ENCODE peak calls at places on chromosomes 6 and 20, in nine cellular contexts. One of them, this sample, is unnamed.

GRCh38 chr6:157240059-157240959 is 83.0 kb downstream of the TMEM242 start:
- DNase-seq in prostate gland: peak; percentile 61
- DNase-seq in body of pancreas: peak; percentile 55
- DNase-seq in BE2C: no peak
- DNase-seq in tibial nerve: peak; percentile 46
- DNase-seq in cardiac muscle cell: peak; percentile 38
- DNase-seq in hepatocyte: peak; percentile 62
- DNase-seq in bronchial epithelial cell: no peak
- DNase-seq in ovary: peak; percentile 82
- DNase-seq in this sample: peak; percentile 90

GRCh38 chr6:66481216-66481615 is 774.2 kb upstream of the EYS start:
- DNase-seq in prostate gland: no peak
- DNase-seq in body of pancreas: no peak
- DNase-seq in BE2C: no peak
- DNase-seq in tibial nerve: no peak
- DNase-seq in cardiac muscle cell: no peak
- DNase-seq in hepatocyte: no peak
- DNase-seq in bronchial epithelial cell: no peak
- DNase-seq in ovary: no peak
- DNase-seq in this sample: no peak

GRCh38 chr6:170459451-170459850 is 93.7 kb downstream of the PSMB1 start:
- DNase-seq in prostate gland: no peak
- DNase-seq in body of pancreas: no peak
- DNase-seq in BE2C: no peak
- DNase-seq in tibial nerve: no peak
- DNase-seq in cardiac muscle cell: peak; percentile 58
- DNase-seq in hepatocyte: no peak
- DNase-seq in bronchial epithelial cell: peak; percentile 17
- DNase-seq in ovary: no peak
- DNase-seq in this sample: no peak

GRCh38 chr20:37411408-37412306 is 65.7 kb downstream of the SRC start:
- DNase-seq in prostate gland: no peak
- DNase-seq in body of pancreas: no peak
- DNase-seq in BE2C: no peak
- DNase-seq in tibial nerve: no peak
- DNase-seq in cardiac muscle cell: peak; percentile 15
- DNase-seq in hepatocyte: no peak
- DNase-seq in bronchial epithelial cell: no peak
- DNase-seq in ovary: no peak
- DNase-seq in this sample: no peak

GRCh38 chr20:32972181-32973076 is 31.8 kb downstream of the SUN5 start:
- DNase-seq in prostate gland: no peak
- DNase-seq in body of pancreas: no peak
- DNase-seq in BE2C: no peak
- DNase-seq in tibial nerve: no peak
- DNase-seq in cardiac muscle cell: no peak
- DNase-seq in hepatocyte: no peak
- DNase-seq in bronchial epithelial cell: no peak
- DNase-seq in ovary: no peak
- DNase-seq in this sample: no peak

GRCh38 chr6:149513915-149514314 is 29.1 kb upstream of the ZC3H12D start:
- DNase-seq in prostate gland: no peak
- DNase-seq in body of pancreas: no peak
- DNase-seq in BE2C: no peak
- DNase-seq in tibial nerve: no peak
- DNase-seq in cardiac muscle cell: peak; percentile 23
- DNase-seq in hepatocyte: no peak
- DNase-seq in bronchial epithelial cell: no peak
- DNase-seq in ovary: no peak
- DNase-seq in this sample: no peak

GRCh38 chr20:50346372-50347347 is 156.0 kb downstream of the CEBPB start:
- DNase-seq in prostate gland: peak; percentile 84
- DNase-seq in body of pancreas: peak; percentile 80
- DNase-seq in BE2C: peak; percentile 84
- DNase-seq in tibial nerve: peak; percentile 80
- DNase-seq in cardiac muscle cell: peak; percentile 94
- DNase-seq in hepatocyte: peak; percentile 68
- DNase-seq in bronchial epithelial cell: peak; percentile 56
- DNase-seq in ovary: peak; percentile 85
- DNase-seq in this sample: peak; percentile 91

GRCh38 chr6:22087960-22088716 is 208.7 kb downstream of the PRL start:
- DNase-seq in prostate gland: no peak
- DNase-seq in body of pancreas: no peak
- DNase-seq in BE2C: no peak
- DNase-seq in tibial nerve: no peak
- DNase-seq in cardiac muscle cell: no peak
- DNase-seq in hepatocyte: no peak
- DNase-seq in bronchial epithelial cell: no peak
- DNase-seq in ovary: no peak
- DNase-seq in this sample: no peak

GRCh38 chr20:2248837-2249236 is 47.0 kb upstream of the TGM3 start:
- DNase-seq in prostate gland: no peak
- DNase-seq in body of pancreas: no peak
- DNase-seq in BE2C: no peak
- DNase-seq in tibial nerve: no peak
- DNase-seq in cardiac muscle cell: no peak
- DNase-seq in hepatocyte: no peak
- DNase-seq in bronchial epithelial cell: no peak
- DNase-seq in ovary: no peak
- DNase-seq in this sample: no peak

GRCh38 chr6:136148051-136148450 is 102.1 kb downstream of the MTFR2 start:
- DNase-seq in prostate gland: no peak
- DNase-seq in body of pancreas: no peak
- DNase-seq in BE2C: no peak
- DNase-seq in tibial nerve: no peak
- DNase-seq in cardiac muscle cell: no peak
- DNase-seq in hepatocyte: no peak
- DNase-seq in bronchial epithelial cell: no peak
- DNase-seq in ovary: no peak
- DNase-seq in this sample: no peak

GRCh38 chr6:130076512-130076911 is 58.1 kb downstream of the L3MBTL3 start:
- DNase-seq in prostate gland: no peak
- DNase-seq in body of pancreas: no peak
- DNase-seq in BE2C: no peak
- DNase-seq in tibial nerve: no peak
- DNase-seq in cardiac muscle cell: no peak
- DNase-seq in hepatocyte: peak; percentile 9
- DNase-seq in bronchial epithelial cell: peak; percentile 9
- DNase-seq in ovary: no peak
- DNase-seq in this sample: no peak

GRCh38 chr6:151452750-151453427 is 963 bp upstream of the RMND1 start:
- DNase-seq in prostate gland: peak; percentile 11
- DNase-seq in body of pancreas: peak; percentile 53
- DNase-seq in BE2C: peak; percentile 54
- DNase-seq in tibial nerve: no peak
- DNase-seq in cardiac muscle cell: peak; percentile 33
- DNase-seq in hepatocyte: peak; percentile 24
- DNase-seq in bronchial epithelial cell: peak; percentile 54
- DNase-seq in ovary: peak; percentile 52
- DNase-seq in this sample: peak; percentile 57

GRCh38 chr6:113907107-113907506 is 50.0 kb downstream of the MARCKS start:
- DNase-seq in prostate gland: no peak
- DNase-seq in body of pancreas: no peak
- DNase-seq in BE2C: no peak
- DNase-seq in tibial nerve: no peak
- DNase-seq in cardiac muscle cell: peak; percentile 65
- DNase-seq in hepatocyte: no peak
- DNase-seq in bronchial epithelial cell: no peak
- DNase-seq in ovary: no peak
- DNase-seq in this sample: no peak

GRCh38 chr6:160391419-160392116 is 43.4 kb downstream of the SLC22A3 start:
- DNase-seq in prostate gland: no peak
- DNase-seq in body of pancreas: no peak
- DNase-seq in BE2C: no peak
- DNase-seq in tibial nerve: no peak
- DNase-seq in cardiac muscle cell: peak; percentile 80
- DNase-seq in hepatocyte: peak; percentile 85
- DNase-seq in bronchial epithelial cell: peak; percentile 95
- DNase-seq in ovary: no peak
- DNase-seq in this sample: no peak

GRCh38 chr6:157647261-157647915 is 175.7 kb upstream of the SNX9 start:
- DNase-seq in prostate gland: no peak
- DNase-seq in body of pancreas: no peak
- DNase-seq in BE2C: no peak
- DNase-seq in tibial nerve: no peak
- DNase-seq in cardiac muscle cell: no peak
- DNase-seq in hepatocyte: no peak
- DNase-seq in bronchial epithelial cell: no peak
- DNase-seq in ovary: no peak
- DNase-seq in this sample: no peak

GRCh38 chr6:27287751-27288135 is 24.3 kb downstream of the POM121L2 start:
- DNase-seq in prostate gland: no peak
- DNase-seq in body of pancreas: no peak
- DNase-seq in BE2C: no peak
- DNase-seq in tibial nerve: no peak
- DNase-seq in cardiac muscle cell: no peak
- DNase-seq in hepatocyte: no peak
- DNase-seq in bronchial epithelial cell: no peak
- DNase-seq in ovary: no peak
- DNase-seq in this sample: no peak

GRCh38 chr6:44395501-44395900 is 8.0 kb downstream of the CDC5L start:
- DNase-seq in prostate gland: no peak
- DNase-seq in body of pancreas: no peak
- DNase-seq in BE2C: no peak
- DNase-seq in tibial nerve: no peak
- DNase-seq in cardiac muscle cell: no peak
- DNase-seq in hepatocyte: no peak
- DNase-seq in bronchial epithelial cell: no peak
- DNase-seq in ovary: no peak
- DNase-seq in this sample: no peak

GRCh38 chr6:44400572-44400971 is 13.1 kb downstream of the CDC5L start:
- DNase-seq in prostate gland: no peak
- DNase-seq in body of pancreas: no peak
- DNase-seq in BE2C: no peak
- DNase-seq in tibial nerve: no peak
- DNase-seq in cardiac muscle cell: no peak
- DNase-seq in hepatocyte: no peak
- DNase-seq in bronchial epithelial cell: no peak
- DNase-seq in ovary: no peak
- DNase-seq in this sample: no peak

GRCh38 chr6:44397424-44398169 is 10.1 kb downstream of the CDC5L start:
- DNase-seq in prostate gland: no peak
- DNase-seq in body of pancreas: no peak
- DNase-seq in BE2C: peak; percentile 65
- DNase-seq in tibial nerve: no peak
- DNase-seq in cardiac muscle cell: no peak
- DNase-seq in hepatocyte: no peak
- DNase-seq in bronchial epithelial cell: no peak
- DNase-seq in ovary: no peak
- DNase-seq in this sample: no peak

GRCh38 chr6:44399991-44400390 is 12.5 kb downstream of the CDC5L start:
- DNase-seq in prostate gland: no peak
- DNase-seq in body of pancreas: no peak
- DNase-seq in BE2C: no peak
- DNase-seq in tibial nerve: no peak
- DNase-seq in cardiac muscle cell: peak; percentile 53
- DNase-seq in hepatocyte: no peak
- DNase-seq in bronchial epithelial cell: no peak
- DNase-seq in ovary: no peak
- DNase-seq in this sample: no peak

DNA sequence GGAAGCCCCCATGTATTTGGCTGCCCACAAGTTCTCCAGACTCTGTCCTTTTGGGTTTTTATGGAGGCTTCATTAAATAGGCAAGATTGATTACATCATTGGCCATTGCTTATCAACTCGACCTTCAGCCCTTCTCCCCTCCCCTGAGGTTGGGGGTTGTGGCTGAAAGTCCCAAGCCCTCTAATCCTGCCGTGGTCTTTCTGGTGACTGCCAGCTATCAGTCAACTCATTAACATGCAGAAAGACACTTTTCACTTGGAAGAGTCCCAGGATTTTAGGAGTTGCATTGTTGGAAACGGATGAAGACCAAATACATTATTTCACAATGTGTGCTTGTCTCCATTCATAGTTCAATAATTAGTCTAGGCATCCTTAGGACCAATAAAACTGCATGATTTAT is 9.5 kb downstream of the CDC5L start:
- DNase-seq in prostate gland: no peak
- DNase-seq in body of pancreas: no peak
- DNase-seq in BE2C: no peak
- DNase-seq in tibial nerve: no peak
- DNase-seq in cardiac muscle cell: no peak
- DNase-seq in hepatocyte: no peak
- DNase-seq in bronchial epithelial cell: no peak
- DNase-seq in ovary: no peak
- DNase-seq in this sample: no peak
- H3K36me3 ChIP-seq in prostate gland: peaks cover 9% of the 10 kb centered on the region
- H3K36me3 ChIP-seq in body of pancreas: peaks cover 27% of the 10 kb centered on the region
- H3K36me3 ChIP-seq in BE2C: peaks cover 89% of the 10 kb centered on the region
- H3K36me3 ChIP-seq in tibial nerve: peaks cover 94% of the 10 kb centered on the region
- H3K36me3 ChIP-seq in cardiac muscle cell: peaks cover 62% of the 10 kb centered on the region
- H3K36me3 ChIP-seq in hepatocyte: peaks cover 3% of the 10 kb centered on the region
- H3K36me3 ChIP-seq in bronchial epithelial cell: peaks cover 15% of the 10 kb centered on the region
- H3K36me3 ChIP-seq in ovary: no peaks in the 10 kb centered on the region
- H3K36me3 ChIP-seq in this sample: peaks cover 90% of the 10 kb centered on the region

GRCh38 chr6:63491104-63491503 is 81.2 kb upstream of the LOC128125822 start:
- DNase-seq in prostate gland: no peak
- DNase-seq in body of pancreas: no peak
- DNase-seq in BE2C: no peak
- DNase-seq in tibial nerve: no peak
- DNase-seq in cardiac muscle cell: no peak
- DNase-seq in hepatocyte: no peak
- DNase-seq in bronchial epithelial cell: peak; percentile 18
- DNase-seq in ovary: no peak
- DNase-seq in this sample: no peak
- TF ChIP-seq CTCF in prostate gland: no peak
- TF ChIP-seq CTCF in body of pancreas: no peak
- TF ChIP-seq CTCF in BE2C: no peak
- TF ChIP-seq CTCF in tibial nerve: no peak
- TF ChIP-seq CTCF in cardiac muscle cell: no peak
- TF ChIP-seq CTCF in hepatocyte: no peak
- TF ChIP-seq CTCF in bronchial epithelial cell: no peak
- TF ChIP-seq CTCF in ovary: no peak
- TF ChIP-seq CTCF in this sample: no peak

GRCh38 chr6:53513519-53513966 is 31.4 kb downstream of the GCLC start:
- DNase-seq in prostate gland: peak; percentile 20
- DNase-seq in body of pancreas: no peak
- DNase-seq in BE2C: no peak
- DNase-seq in tibial nerve: no peak
- DNase-seq in cardiac muscle cell: no peak
- DNase-seq in hepatocyte: peak; percentile 31
- DNase-seq in bronchial epithelial cell: no peak
- DNase-seq in ovary: no peak
- DNase-seq in this sample: no peak
- H3K36me3 ChIP-seq in prostate gland: no peaks in the 10 kb centered on the region
- H3K36me3 ChIP-seq in body of pancreas: no peaks in the 10 kb centered on the region
- H3K36me3 ChIP-seq in BE2C: peaks cover 32% of the 10 kb centered on the region
- H3K36me3 ChIP-seq in tibial nerve: peaks cover 52% of the 10 kb centered on the region
- H3K36me3 ChIP-seq in cardiac muscle cell: peaks cover 17% of the 10 kb centered on the region
- H3K36me3 ChIP-seq in hepatocyte: no peaks in the 10 kb centered on the region
- H3K36me3 ChIP-seq in bronchial epithelial cell: peaks cover 33% of the 10 kb centered on the region
- H3K36me3 ChIP-seq in ovary: no peaks in the 10 kb centered on the region
- H3K36me3 ChIP-seq in this sample: peaks cover 48% of the 10 kb centered on the region

DNA sequence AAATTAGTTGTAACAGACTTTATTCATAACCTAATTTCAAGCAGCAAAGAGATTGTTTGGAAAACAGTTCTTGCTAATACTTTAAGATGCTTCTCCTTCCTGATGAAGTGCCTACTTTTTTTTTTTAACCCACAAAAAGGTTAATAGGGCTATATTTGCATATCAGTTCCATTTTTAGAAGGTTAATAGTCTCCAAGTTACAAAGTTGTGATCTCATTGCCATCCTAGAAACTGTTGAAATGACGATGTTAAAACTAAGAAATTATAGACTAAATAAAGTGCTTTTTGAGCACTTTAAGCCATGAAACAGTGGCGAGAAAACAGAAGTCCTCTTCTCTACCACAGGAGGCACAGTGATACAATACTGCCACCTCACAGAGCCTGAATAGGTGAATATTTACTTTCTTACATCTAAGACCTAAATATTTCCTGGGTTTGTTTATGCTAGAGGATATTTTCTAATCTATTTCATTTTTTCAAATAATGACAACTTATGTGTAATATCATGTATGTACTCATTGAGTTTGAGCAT is 5.3 kb downstream of the RNF144B start:
- DNase-seq in prostate gland: no peak
- DNase-seq in body of pancreas: no peak
- DNase-seq in BE2C: no peak
- DNase-seq in tibial nerve: no peak
- DNase-seq in cardiac muscle cell: no peak
- DNase-seq in hepatocyte: no peak
- DNase-seq in bronchial epithelial cell: no peak
- DNase-seq in ovary: no peak
- DNase-seq in this sample: no peak
- TF ChIP-seq CTCF in prostate gland: no peak
- TF ChIP-seq CTCF in body of pancreas: no peak
- TF ChIP-seq CTCF in BE2C: no peak
- TF ChIP-seq CTCF in tibial nerve: no peak
- TF ChIP-seq CTCF in cardiac muscle cell: no peak
- TF ChIP-seq CTCF in hepatocyte: no peak
- TF ChIP-seq CTCF in bronchial epithelial cell: no peak
- TF ChIP-seq CTCF in ovary: no peak
- TF ChIP-seq CTCF in this sample: no peak